ENCODE peak calls at places on chromosome 9, in ten cellular contexts. P, X, W, D, J, A, H, Q, F and E are unnamed samples.

GRCh38 chr9:16062542-16063240 is 509.8 kb downstream of the CCDC171 start:
- DNase-seq in F (no peak), Q (peak; percentile 67), X (no peak), A (no peak), W (no peak), P (no peak), D (peak; percentile 20), J (no peak), H (peak; percentile 26), E (no peak)

GRCh38 chr9:23308114-23308513 is 517.9 kb downstream of the ELAVL2 start:
- DNase-seq in J (no peak), P (no peak), X (no peak), H (no peak), W (no peak), Q (no peak), F (no peak), A (no peak), D (no peak), E (no peak)

GRCh38 chr9:38415846-38416245 is 8.4 kb downstream of the IGFBPL1 start:
- DNase-seq in Q (no peak), J (no peak), H (no peak), D (no peak), F (no peak), W (no peak), A (no peak), X (no peak), P (no peak), E (no peak)

GRCh38 chr9:89525673-89526374 is 27.9 kb upstream of the SEMA4D start:
- DNase-seq in Q (no peak), F (no peak), A (no peak), H (no peak), D (peak; percentile 65), X (no peak), P (no peak), J (no peak), W (no peak), E (no peak)

GRCh38 chr9:133578524-133579230 is 30.5 kb downstream of the FAM163B start:
- DNase-seq in W (peak; percentile 46), D (no peak), A (no peak), J (no peak), P (peak; percentile 80), H (no peak), F (no peak), Q (no peak), X (no peak), E (no peak)

GRCh38 chr9:115393976-115394775 is 276.2 kb upstream of the TNC start:
- DNase-seq in X (peak; percentile 56), J (no peak), A (no peak), Q (no peak), D (no peak), W (no peak), F (no peak), H (no peak), P (no peak), E (no peak)

GRCh38 chr9:123756484-123757106 is 173.3 kb downstream of the DENND1A start:
- DNase-seq in A (peak; percentile 39), W (no peak), Q (no peak), F (no peak), H (no peak), P (no peak), J (no peak), D (no peak), X (no peak), E (no peak)

GRCh38 chr9:136769710-136770191 is 5.4 kb upstream of the LCN15 start:
- DNase-seq in F (no peak), X (no peak), Q (peak; percentile 42), W (peak; percentile 69), P (peak; percentile 84), H (no peak), J (peak; percentile 88), A (peak; percentile 76), D (peak; percentile 34), E (peak; percentile 51)

GRCh38 chr9:134384811-134385479 is 58.7 kb downstream of the RXRA start:
- DNase-seq in P (no peak), J (no peak), A (no peak), X (peak; percentile 69), H (no peak), D (no peak), Q (no peak), W (no peak), F (no peak), E (no peak)

GRCh38 chr9:72315510-72316287 is 49.3 kb downstream of the ZFAND5 start:
- DNase-seq in P (no peak), Q (peak; percentile 58), J (peak; percentile 53), H (peak; percentile 22), D (peak; percentile 92), W (no peak), X (peak; percentile 22), F (no peak), A (no peak), E (no peak)

GRCh38 chr9:127445851-127446719 is 5.1 kb downstream of the RPL12 start:
- DNase-seq in Q (no peak), J (peak; percentile 56), F (no peak), P (no peak), W (peak; percentile 38), X (no peak), H (no peak), D (peak; percentile 36), A (no peak), E (peak; percentile 12)

GRCh38 chr9:121133104-121133816 is 58.5 kb downstream of the CNTRL start:
- DNase-seq in J (peak; percentile 83), W (no peak), D (peak; percentile 41), A (no peak), H (no peak), X (no peak), P (peak; percentile 76), F (peak; percentile 68), Q (peak; percentile 69), E (no peak)

GRCh38 chr9:34884732-34885131 is 73.4 kb upstream of the PHF24 start:
- DNase-seq in D (no peak), Q (no peak), A (peak; percentile 39), J (no peak), W (no peak), F (no peak), H (no peak), X (no peak), P (no peak), E (no peak)